ENCODE peak calls at places on chromosomes 4 and X, in ten cellular contexts. J is NK-92 treated with Interleukin-12 subunit alpha and Interleukin-12 subunit beta, amount 100 ng/mL, for 24 hours; I is astrocyte of the spinal cord; A is T-helper 2 cell; R is cardiac fibroblast; O is dorsolateral prefrontal cortex; P is choroid plexus epithelial cell; E is HS-27A; Z is BJ; Y is mesenteric fat pad. B is an unnamed sample.

GRCh38 chrX:99033226-99033901 is 1376.7 kb downstream of the PCDH19 start:
- DNase-seq in J (no peak), I (no peak), A (no peak), R (no peak), O (no peak), P (no peak), E (no peak), Z (no peak), Y (no peak), B (no peak)

GRCh38 chrX:114619874-114620273 is 36.0 kb downstream of the HTR2C start:
- DNase-seq in J (no peak), I (no peak), A (no peak), R (peak), O (no peak), P (peak), E (no peak), Z (no peak), Y (no peak), B (peak)

GRCh38 chrX:13373027-13373806 is 53.4 kb upstream of the ATXN3L start:
- DNase-seq in J (no peak), I (no peak), A (no peak), R (no peak), O (no peak), P (peak), E (no peak), Z (no peak), Y (no peak), B (no peak)

GRCh38 chr4:123954220-123954619 is 557.6 kb downstream of the SPRY1 start:
- DNase-seq in J (no peak), I (no peak), A (no peak), R (no peak), O (no peak), P (no peak), E (no peak), Z (no peak), Y (no peak), B (peak)

GRCh38 chr4:109990307-109991257 is 77.9 kb downstream of the EGF start:
- DNase-seq in J (no peak), I (no peak), A (no peak), R (no peak), O (no peak), P (no peak), E (no peak), Z (no peak), Y (no peak), B (peak)

GRCh38 chr4:153166971-153167501 is 37.2 kb upstream of the TRIM2 start:
- DNase-seq in J (no peak), I (peak), A (no peak), R (peak), O (no peak), P (peak), E (no peak), Z (no peak), Y (no peak), B (no peak)

GRCh38 chrX:1212532-1212931 is at the start of gene CRLF2:
- DNase-seq in J (no peak), I (no peak), A (no peak), R (peak), O (no peak), P (peak), E (no peak), Z (no peak), Y (peak), B (peak)

GRCh38 chrX:137427813-137428212 is 138.1 kb upstream of the ZIC3 start:
- DNase-seq in J (no peak), I (peak), A (no peak), R (no peak), O (no peak), P (peak), E (no peak), Z (no peak), Y (no peak), B (no peak)

GRCh38 chr4:85498068-85498733 is 23.3 kb downstream of the ARHGAP24 start:
- DNase-seq in J (no peak), I (peak), A (no peak), R (peak), O (no peak), P (peak), E (no peak), Z (peak), Y (no peak), B (peak)

B was measured in OCI-M1.